ENCODE peak calls at places on chromosome 19, in eight cellular contexts. One of them, this sample, is unnamed. For H3K27me3, the result is how much of the 10 kb centered on the place peaks cover.

GRCh38 chr19:49954092-49954825 is 6.7 kb downstream of the SIGLEC11 start:
- DNase-seq in H1: no peak
- DNase-seq in bronchial epithelial cell: peak
- DNase-seq in thoracic aorta: no peak
- DNase-seq in mammary epithelial cell: no peak
- DNase-seq in GM23338: peak
- DNase-seq in uterus: no peak
- DNase-seq in tibial nerve: no peak
- DNase-seq in this sample: no peak

GRCh38 chr19:30001794-30002193 is 59.8 kb downstream of the URI1 start:
- DNase-seq in bronchial epithelial cell: peak
- DNase-seq in GM23338: no peak
- DNase-seq in thoracic aorta: no peak
- DNase-seq in H1: no peak
- DNase-seq in tibial nerve: no peak
- DNase-seq in uterus: no peak
- DNase-seq in mammary epithelial cell: no peak
- DNase-seq in this sample: peak

GRCh38 chr19:19057720-19058119 is 6.1 kb upstream of the SLC25A42 start:
- DNase-seq in thoracic aorta: no peak
- DNase-seq in GM23338: no peak
- DNase-seq in tibial nerve: no peak
- DNase-seq in bronchial epithelial cell: no peak
- DNase-seq in uterus: no peak
- DNase-seq in mammary epithelial cell: no peak
- DNase-seq in H1: no peak
- DNase-seq in this sample: no peak

GRCh38 chr19:5369962-5370367 is 29.4 kb upstream of the PTPRS start:
- DNase-seq in tibial nerve: no peak
- DNase-seq in bronchial epithelial cell: peak
- DNase-seq in thoracic aorta: no peak
- DNase-seq in H1: peak
- DNase-seq in GM23338: peak
- DNase-seq in uterus: no peak
- DNase-seq in mammary epithelial cell: no peak
- DNase-seq in this sample: no peak

GRCh38 chr19:55254625-55254977 is 4.2 kb downstream of the PPP6R1 start:
- DNase-seq in H1: no peak
- DNase-seq in bronchial epithelial cell: no peak
- DNase-seq in GM23338: no peak
- DNase-seq in mammary epithelial cell: no peak
- DNase-seq in tibial nerve: no peak
- DNase-seq in thoracic aorta: no peak
- DNase-seq in uterus: no peak
- DNase-seq in this sample: no peak

GRCh38 chr19:5913739-5914357 is at the start of gene CAPS:
- DNase-seq in bronchial epithelial cell: peak
- DNase-seq in mammary epithelial cell: peak
- DNase-seq in thoracic aorta: no peak
- DNase-seq in GM23338: no peak
- DNase-seq in H1: no peak
- DNase-seq in tibial nerve: peak
- DNase-seq in uterus: no peak
- DNase-seq in this sample: no peak

GRCh38 chr19:14979498-14980255 is at the start of gene SLC1A6:
- DNase-seq in GM23338: peak
- DNase-seq in uterus: no peak
- DNase-seq in bronchial epithelial cell: no peak
- DNase-seq in H1: peak
- DNase-seq in thoracic aorta: no peak
- DNase-seq in tibial nerve: no peak
- DNase-seq in mammary epithelial cell: peak
- DNase-seq in this sample: peak

GRCh38 chr19:45187421-45188100 is 9.0 kb downstream of the BLOC1S3 start:
- DNase-seq in tibial nerve: no peak
- DNase-seq in GM23338: peak
- DNase-seq in thoracic aorta: no peak
- DNase-seq in mammary epithelial cell: no peak
- DNase-seq in uterus: no peak
- DNase-seq in H1: peak
- DNase-seq in bronchial epithelial cell: no peak
- DNase-seq in this sample: peak

GRCh38 chr19:46784262-46785053 is 3.9 kb downstream of the SLC1A5 start:
- DNase-seq in H1: peak
- DNase-seq in GM23338: peak
- DNase-seq in mammary epithelial cell: peak
- DNase-seq in uterus: peak
- DNase-seq in bronchial epithelial cell: peak
- DNase-seq in thoracic aorta: no peak
- DNase-seq in tibial nerve: peak
- DNase-seq in this sample: peak

GRCh38 chr19:10388957-10389356 is 8.6 kb upstream of the TYK2 start:
- DNase-seq in H1: peak
- DNase-seq in mammary epithelial cell: peak
- DNase-seq in bronchial epithelial cell: peak
- DNase-seq in GM23338: peak
- DNase-seq in uterus: peak
- DNase-seq in tibial nerve: peak
- DNase-seq in thoracic aorta: peak
- DNase-seq in this sample: peak

GRCh38 chr19:33486936-33487793 is 34.4 kb downstream of the PEPD start:
- DNase-seq in thoracic aorta: no peak
- DNase-seq in GM23338: no peak
- DNase-seq in mammary epithelial cell: no peak
- DNase-seq in H1: no peak
- DNase-seq in tibial nerve: no peak
- DNase-seq in uterus: no peak
- DNase-seq in bronchial epithelial cell: no peak
- DNase-seq in this sample: no peak

GRCh38 chr19:39110263-39110967 is 15.2 kb upstream of the PAK4 start:
- DNase-seq in bronchial epithelial cell: peak
- DNase-seq in mammary epithelial cell: no peak
- DNase-seq in uterus: no peak
- DNase-seq in thoracic aorta: no peak
- DNase-seq in H1: peak
- DNase-seq in GM23338: peak
- DNase-seq in tibial nerve: peak
- DNase-seq in this sample: peak

GRCh38 chr19:5212101-5212500 is 128.5 kb downstream of the PTPRS start:
- DNase-seq in bronchial epithelial cell: no peak
- DNase-seq in H1: no peak
- DNase-seq in tibial nerve: no peak
- DNase-seq in GM23338: no peak
- DNase-seq in mammary epithelial cell: no peak
- DNase-seq in thoracic aorta: no peak
- DNase-seq in uterus: no peak
- DNase-seq in this sample: no peak

GRCh38 chr19:32519023-32519422 is 62.0 kb upstream of the PDCD5 start:
- DNase-seq in uterus: no peak
- DNase-seq in bronchial epithelial cell: no peak
- DNase-seq in thoracic aorta: no peak
- DNase-seq in tibial nerve: no peak
- DNase-seq in mammary epithelial cell: no peak
- DNase-seq in H1: no peak
- DNase-seq in GM23338: no peak
- DNase-seq in this sample: no peak

GRCh38 chr19:45160870-45161714 is at the start of gene NKPD1:
- DNase-seq in thoracic aorta: no peak
- DNase-seq in uterus: no peak
- DNase-seq in H1: no peak
- DNase-seq in mammary epithelial cell: no peak
- DNase-seq in tibial nerve: no peak
- DNase-seq in bronchial epithelial cell: peak
- DNase-seq in GM23338: peak
- DNase-seq in this sample: no peak

GRCh38 chr19:22882797-22883196 is 50.7 kb downstream of the ZNF723 start:
- DNase-seq in bronchial epithelial cell: peak
- DNase-seq in tibial nerve: no peak
- DNase-seq in mammary epithelial cell: peak
- DNase-seq in thoracic aorta: no peak
- DNase-seq in uterus: no peak
- DNase-seq in H1: no peak
- DNase-seq in GM23338: peak
- DNase-seq in this sample: peak

GRCh38 chr19:6062274-6062673 is 48.0 kb downstream of the RFX2 start:
- DNase-seq in mammary epithelial cell: no peak
- DNase-seq in GM23338: no peak
- DNase-seq in uterus: peak
- DNase-seq in H1: no peak
- DNase-seq in thoracic aorta: peak
- DNase-seq in tibial nerve: no peak
- DNase-seq in bronchial epithelial cell: no peak
- DNase-seq in this sample: no peak

GRCh38 chr19:6501740-6502648 is at the start of gene TUBB4A:
- DNase-seq in tibial nerve: no peak
- DNase-seq in thoracic aorta: no peak
- DNase-seq in H1: peak
- DNase-seq in mammary epithelial cell: no peak
- DNase-seq in GM23338: peak
- DNase-seq in bronchial epithelial cell: no peak
- DNase-seq in uterus: no peak
- DNase-seq in this sample: peak

GRCh38 chr19:51141181-51141580 is 920 bp upstream of the SIGLEC7 start:
- DNase-seq in thoracic aorta: no peak
- DNase-seq in mammary epithelial cell: no peak
- DNase-seq in GM23338: no peak
- DNase-seq in tibial nerve: no peak
- DNase-seq in H1: no peak
- DNase-seq in uterus: no peak
- DNase-seq in bronchial epithelial cell: no peak
- DNase-seq in this sample: no peak
- H3K27me3 ChIP-seq in thoracic aorta: under half
- H3K27me3 ChIP-seq in mammary epithelial cell: under half
- H3K27me3 ChIP-seq in GM23338: under half
- H3K27me3 ChIP-seq in tibial nerve: under half
- H3K27me3 ChIP-seq in H1: under half
- H3K27me3 ChIP-seq in uterus: under half
- H3K27me3 ChIP-seq in bronchial epithelial cell: under half
- H3K27me3 ChIP-seq in this sample: under half

GRCh38 chr19:53951947-53952346 is 10.8 kb upstream of the CACNG8 start:
- DNase-seq in GM23338: no peak
- DNase-seq in tibial nerve: no peak
- DNase-seq in H1: no peak
- DNase-seq in bronchial epithelial cell: no peak
- DNase-seq in thoracic aorta: no peak
- DNase-seq in uterus: no peak
- DNase-seq in mammary epithelial cell: no peak
- DNase-seq in this sample: no peak
- H3K27me3 ChIP-seq in GM23338: under half
- H3K27me3 ChIP-seq in tibial nerve: under half
- H3K27me3 ChIP-seq in H1: under half
- H3K27me3 ChIP-seq in bronchial epithelial cell: under half
- H3K27me3 ChIP-seq in thoracic aorta: under half
- H3K27me3 ChIP-seq in uterus: under half
- H3K27me3 ChIP-seq in mammary epithelial cell: under half
- H3K27me3 ChIP-seq in this sample: under half

DNA sequence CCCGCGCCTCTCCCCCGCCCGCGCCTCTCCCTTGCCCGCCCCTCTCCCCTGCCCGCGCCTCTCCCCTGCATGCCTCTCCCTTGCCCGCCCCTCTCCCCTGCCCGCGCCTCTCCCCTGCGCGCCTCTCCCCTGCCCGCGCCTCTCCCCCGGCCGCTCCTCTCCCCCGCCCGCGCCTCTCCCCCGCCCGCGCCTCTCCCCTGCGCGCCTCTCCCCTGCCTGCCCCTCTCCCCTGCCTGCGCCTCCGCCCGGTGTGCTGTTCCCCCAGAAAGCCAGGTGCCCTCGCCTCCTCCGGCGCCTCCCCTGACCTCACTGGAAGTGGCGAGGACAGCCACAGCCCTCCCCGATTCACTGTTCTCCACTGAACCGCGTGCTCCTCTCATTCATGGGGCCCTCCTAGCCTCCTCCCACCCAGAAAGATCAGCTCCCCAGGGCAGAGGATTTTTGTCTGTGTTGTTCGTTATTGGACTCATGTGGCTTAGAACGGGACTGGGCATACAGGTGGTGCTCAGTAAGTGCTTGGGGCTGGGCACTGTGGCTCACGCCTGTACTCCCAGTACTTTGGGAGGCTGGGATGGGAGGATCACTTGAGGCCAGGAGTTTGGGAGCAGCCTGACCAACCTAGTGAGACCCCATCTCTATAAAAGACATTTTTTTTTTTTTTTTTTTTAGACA is 3.6 kb downstream of the PRTN3 start:
- DNase-seq in thoracic aorta: no peak
- DNase-seq in H1: no peak
- DNase-seq in bronchial epithelial cell: no peak
- DNase-seq in tibial nerve: no peak
- DNase-seq in uterus: no peak
- DNase-seq in mammary epithelial cell: no peak
- DNase-seq in GM23338: no peak
- DNase-seq in this sample: peak
- H3K27me3 ChIP-seq in thoracic aorta: under half
- H3K27me3 ChIP-seq in H1: under half
- H3K27me3 ChIP-seq in bronchial epithelial cell: under half
- H3K27me3 ChIP-seq in tibial nerve: under half
- H3K27me3 ChIP-seq in uterus: under half
- H3K27me3 ChIP-seq in mammary epithelial cell: under half
- H3K27me3 ChIP-seq in GM23338: under half
- H3K27me3 ChIP-seq in this sample: under half

GRCh38 chr19:35858311-35858710 is 1.6 kb downstream of the KIRREL2 start:
- DNase-seq in mammary epithelial cell: no peak
- DNase-seq in bronchial epithelial cell: no peak
- DNase-seq in uterus: no peak
- DNase-seq in thoracic aorta: no peak
- DNase-seq in GM23338: no peak
- DNase-seq in tibial nerve: no peak
- DNase-seq in H1: no peak
- DNase-seq in this sample: no peak

GRCh38 chr19:35860436-35860817 is 3.7 kb downstream of the KIRREL2 start:
- DNase-seq in uterus: no peak
- DNase-seq in H1: peak
- DNase-seq in bronchial epithelial cell: no peak
- DNase-seq in GM23338: peak
- DNase-seq in mammary epithelial cell: no peak
- DNase-seq in tibial nerve: no peak
- DNase-seq in thoracic aorta: no peak
- DNase-seq in this sample: no peak

GRCh38 chr19:35861640-35862160 is 5.0 kb downstream of the KIRREL2 start:
- DNase-seq in uterus: no peak
- DNase-seq in thoracic aorta: no peak
- DNase-seq in tibial nerve: no peak
- DNase-seq in bronchial epithelial cell: no peak
- DNase-seq in mammary epithelial cell: no peak
- DNase-seq in GM23338: peak
- DNase-seq in H1: no peak
- DNase-seq in this sample: no peak

GRCh38 chr19:35860818-35861639 is 4.3 kb downstream of the KIRREL2 start:
- DNase-seq in thoracic aorta: no peak
- DNase-seq in mammary epithelial cell: no peak
- DNase-seq in H1: peak
- DNase-seq in bronchial epithelial cell: no peak
- DNase-seq in uterus: no peak
- DNase-seq in tibial nerve: no peak
- DNase-seq in GM23338: peak
- DNase-seq in this sample: no peak

DNA sequence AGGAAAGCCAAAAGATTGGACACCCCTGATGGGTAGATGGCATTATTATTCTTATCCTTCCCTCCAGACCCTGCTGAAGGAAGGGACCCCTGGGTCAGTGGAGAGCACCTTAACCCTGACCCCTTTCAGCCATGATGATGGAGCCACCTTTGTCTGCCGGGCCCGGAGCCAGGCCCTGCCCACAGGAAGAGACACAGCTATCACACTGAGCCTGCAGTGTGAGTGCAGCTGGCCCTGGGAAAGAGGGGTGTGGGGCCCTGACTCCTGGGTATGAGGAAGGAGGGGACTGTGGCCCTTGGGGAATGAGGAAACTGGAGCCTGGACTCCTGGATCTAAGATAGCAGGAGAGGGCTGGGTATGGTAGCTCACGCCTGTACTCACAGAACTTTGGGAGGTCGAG is 2.7 kb downstream of the KIRREL2 start:
- DNase-seq in bronchial epithelial cell: no peak
- DNase-seq in GM23338: no peak
- DNase-seq in uterus: no peak
- DNase-seq in H1: no peak
- DNase-seq in tibial nerve: no peak
- DNase-seq in mammary epithelial cell: no peak
- DNase-seq in thoracic aorta: no peak
- DNase-seq in this sample: no peak
- H3K27me3 ChIP-seq in bronchial epithelial cell: under half
- H3K27me3 ChIP-seq in GM23338: half or more
- H3K27me3 ChIP-seq in uterus: under half
- H3K27me3 ChIP-seq in H1: half or more
- H3K27me3 ChIP-seq in tibial nerve: under half
- H3K27me3 ChIP-seq in mammary epithelial cell: under half
- H3K27me3 ChIP-seq in thoracic aorta: under half
- H3K27me3 ChIP-seq in this sample: under half